ENCODE peak calls at places on chromosomes 16 and 17, in five cellular contexts. R, D, J, H and N are unnamed samples.

GRCh38 chr17:82619211-82619610 is 29.0 kb downstream of the WDR45B start:
- DNase-seq in R (no peak), D (no peak), J (no peak), H (no peak), N (no peak)

GRCh38 chr17:56638536-56639177 is 45.2 kb downstream of the NOG start:
- DNase-seq in R (peak), D (no peak), J (no peak), H (no peak), N (no peak)

GRCh38 chr17:16920628-16921020 is 51.3 kb downstream of the TNFRSF13B start:
- DNase-seq in R (no peak), D (no peak), J (no peak), H (no peak), N (no peak)

GRCh38 chr16:55000595-55000994 is 69.9 kb downstream of the IRX5 start:
- DNase-seq in R (peak), D (no peak), J (no peak), H (no peak), N (no peak)

GRCh38 chr17:40509626-40510327 is 8.4 kb upstream of the TNS4 start:
- DNase-seq in R (no peak), D (no peak), J (no peak), H (no peak), N (no peak)

GRCh38 chr16:12289175-12290063 is 312.9 kb downstream of the SNX29 start:
- DNase-seq in R (no peak), D (no peak), J (no peak), H (no peak), N (no peak)

GRCh38 chr16:66590322-66590721 is 11.1 kb downstream of the CMTM2 start:
- DNase-seq in R (no peak), D (no peak), J (no peak), H (no peak), N (no peak)

GRCh38 chr17:35708951-35709350 is 22.5 kb upstream of the RASL10B start:
- DNase-seq in R (no peak), D (no peak), J (no peak), H (no peak), N (no peak)

GRCh38 chr17:3683054-3683511 is 12.9 kb downstream of the P2RX5 start:
- DNase-seq in R (no peak), D (no peak), J (no peak), H (no peak), N (no peak)

GRCh38 chr16:4291699-4292098 is 18.9 kb upstream of the TFAP4 start:
- DNase-seq in R (no peak), D (no peak), J (no peak), H (no peak), N (no peak)

GRCh38 chr16:785563-786535 is 2.3 kb downstream of the RPUSD1 start:
- DNase-seq in R (peak), D (peak), J (peak), H (peak), N (no peak)

GRCh38 chr17:48598727-48599126 is 5.1 kb upstream of the HOXB5 start:
- DNase-seq in R (no peak), D (no peak), J (no peak), H (no peak), N (no peak)

GRCh38 chr17:58415371-58416055 is 1.8 kb downstream of the RNF43 start:
- DNase-seq in R (no peak), D (no peak), J (no peak), H (no peak), N (no peak)